ENCODE peak calls at places on chromosomes 5 and 9, in ten cellular contexts. One of them, this sample, is unnamed. For H3K9me3, the result is how much of the 10 kb centered on the place peaks cover.

GRCh38 chr9:121399883-121400607 is 30.0 kb upstream of the STOM start:
- DNase-seq in Peyer's patch: no peak
- DNase-seq in spleen: no peak
- DNase-seq in IMR-90: peak
- DNase-seq in uterus: no peak
- DNase-seq in transverse colon: no peak
- DNase-seq in stomach: no peak
- DNase-seq in tibial nerve: peak
- DNase-seq in sigmoid colon: no peak
- DNase-seq in A549: peak
- DNase-seq in this sample: no peak

GRCh38 chr5:141716009-141716408 is 34.0 kb upstream of the ARAP3 start:
- DNase-seq in spleen: no peak
- DNase-seq in stomach: no peak
- DNase-seq in sigmoid colon: no peak
- DNase-seq in IMR-90: no peak
- DNase-seq in uterus: no peak
- DNase-seq in transverse colon: no peak
- DNase-seq in A549: no peak
- DNase-seq in Peyer's patch: no peak
- DNase-seq in tibial nerve: no peak
- DNase-seq in this sample: no peak

GRCh38 chr9:117184173-117184572 is 230.7 kb downstream of the ASTN2 start:
- DNase-seq in transverse colon: no peak
- DNase-seq in Peyer's patch: no peak
- DNase-seq in A549: no peak
- DNase-seq in IMR-90: no peak
- DNase-seq in uterus: no peak
- DNase-seq in spleen: no peak
- DNase-seq in stomach: no peak
- DNase-seq in tibial nerve: no peak
- DNase-seq in sigmoid colon: no peak
- DNase-seq in this sample: no peak

GRCh38 chr9:99249619-99250018 is 27.5 kb downstream of the SEC61B start:
- DNase-seq in A549: no peak
- DNase-seq in uterus: no peak
- DNase-seq in sigmoid colon: no peak
- DNase-seq in stomach: no peak
- DNase-seq in IMR-90: no peak
- DNase-seq in spleen: no peak
- DNase-seq in Peyer's patch: no peak
- DNase-seq in transverse colon: no peak
- DNase-seq in tibial nerve: no peak
- DNase-seq in this sample: no peak

GRCh38 chr9:89677696-89678393 is 73.0 kb downstream of the GADD45G start:
- DNase-seq in transverse colon: no peak
- DNase-seq in IMR-90: no peak
- DNase-seq in uterus: no peak
- DNase-seq in A549: no peak
- DNase-seq in stomach: peak
- DNase-seq in sigmoid colon: no peak
- DNase-seq in Peyer's patch: no peak
- DNase-seq in spleen: no peak
- DNase-seq in tibial nerve: no peak
- DNase-seq in this sample: no peak

GRCh38 chr5:75348241-75348640 is 11.2 kb downstream of the HMGCR start:
- DNase-seq in sigmoid colon: no peak
- DNase-seq in spleen: no peak
- DNase-seq in A549: no peak
- DNase-seq in Peyer's patch: no peak
- DNase-seq in uterus: no peak
- DNase-seq in IMR-90: peak
- DNase-seq in transverse colon: no peak
- DNase-seq in stomach: no peak
- DNase-seq in tibial nerve: no peak
- DNase-seq in this sample: no peak

GRCh38 chr9:126533911-126534300 is 79.8 kb upstream of the LMX1B start:
- DNase-seq in spleen: peak
- DNase-seq in Peyer's patch: no peak
- DNase-seq in IMR-90: no peak
- DNase-seq in transverse colon: no peak
- DNase-seq in sigmoid colon: no peak
- DNase-seq in uterus: no peak
- DNase-seq in tibial nerve: no peak
- DNase-seq in stomach: no peak
- DNase-seq in A549: no peak
- DNase-seq in this sample: no peak

GRCh38 chr9:84170521-84171141 is 169.9 kb downstream of the SLC28A3 start:
- DNase-seq in A549: peak
- DNase-seq in sigmoid colon: peak
- DNase-seq in stomach: peak
- DNase-seq in spleen: peak
- DNase-seq in tibial nerve: peak
- DNase-seq in IMR-90: peak
- DNase-seq in Peyer's patch: peak
- DNase-seq in transverse colon: peak
- DNase-seq in uterus: peak
- DNase-seq in this sample: peak

GRCh38 chr5:45696206-45696836 is at the start of gene HCN1:
- DNase-seq in tibial nerve: peak
- DNase-seq in IMR-90: peak
- DNase-seq in transverse colon: peak
- DNase-seq in spleen: peak
- DNase-seq in sigmoid colon: peak
- DNase-seq in A549: peak
- DNase-seq in stomach: peak
- DNase-seq in uterus: peak
- DNase-seq in Peyer's patch: no peak
- DNase-seq in this sample: no peak

GRCh38 chr9:89802809-89803355 is 198.1 kb downstream of the GADD45G start:
- DNase-seq in tibial nerve: peak
- DNase-seq in uterus: peak
- DNase-seq in IMR-90: no peak
- DNase-seq in A549: no peak
- DNase-seq in sigmoid colon: peak
- DNase-seq in Peyer's patch: no peak
- DNase-seq in stomach: no peak
- DNase-seq in transverse colon: no peak
- DNase-seq in spleen: no peak
- DNase-seq in this sample: peak

GRCh38 chr5:172617817-172618216 is 23.2 kb upstream of the NEURL1B start:
- DNase-seq in sigmoid colon: peak
- DNase-seq in A549: no peak
- DNase-seq in uterus: peak
- DNase-seq in tibial nerve: no peak
- DNase-seq in spleen: peak
- DNase-seq in stomach: no peak
- DNase-seq in IMR-90: no peak
- DNase-seq in transverse colon: no peak
- DNase-seq in Peyer's patch: no peak
- DNase-seq in this sample: peak

GRCh38 chr5:9183306-9183705 is 362.6 kb downstream of the SEMA5A start:
- DNase-seq in spleen: no peak
- DNase-seq in tibial nerve: peak
- DNase-seq in transverse colon: no peak
- DNase-seq in Peyer's patch: no peak
- DNase-seq in uterus: no peak
- DNase-seq in A549: no peak
- DNase-seq in stomach: no peak
- DNase-seq in IMR-90: no peak
- DNase-seq in sigmoid colon: no peak
- DNase-seq in this sample: no peak

DNA sequence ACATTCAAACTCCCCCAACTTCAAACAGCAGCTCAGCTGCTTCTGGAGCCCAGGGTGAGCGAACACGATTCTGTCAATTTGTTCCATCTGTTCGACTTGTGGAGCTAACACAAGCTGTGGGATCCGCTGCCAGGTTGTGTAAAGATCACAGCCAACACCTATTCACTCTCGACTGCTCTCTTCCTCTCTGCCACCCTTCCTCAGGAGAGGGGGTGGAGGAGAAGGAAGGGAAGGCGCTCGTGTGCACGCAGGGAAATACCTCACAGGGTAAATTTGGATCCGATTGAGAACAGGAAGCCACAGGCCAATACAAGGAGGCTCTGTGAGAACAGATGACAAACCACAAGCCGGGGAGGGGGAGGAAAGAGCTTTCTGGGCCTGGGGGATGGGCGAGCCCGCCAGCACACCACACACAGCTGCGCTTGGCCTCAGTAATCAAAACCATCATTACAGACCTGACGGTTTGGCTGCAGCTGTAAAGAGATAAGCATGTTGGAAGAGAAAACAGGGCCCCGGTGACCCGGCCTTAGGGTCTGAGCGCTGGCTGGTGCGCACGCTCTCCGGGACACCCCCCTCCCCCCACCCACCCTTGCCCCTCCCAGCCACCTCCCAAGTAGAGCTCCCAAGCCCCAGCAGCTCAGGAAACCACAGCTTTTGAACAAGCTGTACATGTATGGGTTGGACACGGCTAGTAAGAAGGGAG is 54.2 kb downstream of the PTCH1 start:
- DNase-seq in transverse colon: peak
- DNase-seq in stomach: peak
- DNase-seq in sigmoid colon: peak
- DNase-seq in A549: no peak
- DNase-seq in spleen: peak
- DNase-seq in uterus: peak
- DNase-seq in IMR-90: peak
- DNase-seq in Peyer's patch: peak
- DNase-seq in tibial nerve: peak
- DNase-seq in this sample: no peak
- TF ChIP-seq POLR2A in transverse colon: no peak
- TF ChIP-seq POLR2A in stomach: no peak
- TF ChIP-seq POLR2A in sigmoid colon: no peak
- TF ChIP-seq POLR2A in A549: no peak
- TF ChIP-seq POLR2A in spleen: no peak
- TF ChIP-seq POLR2A in uterus: no peak
- TF ChIP-seq POLR2A in IMR-90: no peak
- TF ChIP-seq POLR2A in Peyer's patch: no peak
- TF ChIP-seq POLR2A in tibial nerve: no peak
- TF ChIP-seq POLR2A in this sample: no peak

DNA sequence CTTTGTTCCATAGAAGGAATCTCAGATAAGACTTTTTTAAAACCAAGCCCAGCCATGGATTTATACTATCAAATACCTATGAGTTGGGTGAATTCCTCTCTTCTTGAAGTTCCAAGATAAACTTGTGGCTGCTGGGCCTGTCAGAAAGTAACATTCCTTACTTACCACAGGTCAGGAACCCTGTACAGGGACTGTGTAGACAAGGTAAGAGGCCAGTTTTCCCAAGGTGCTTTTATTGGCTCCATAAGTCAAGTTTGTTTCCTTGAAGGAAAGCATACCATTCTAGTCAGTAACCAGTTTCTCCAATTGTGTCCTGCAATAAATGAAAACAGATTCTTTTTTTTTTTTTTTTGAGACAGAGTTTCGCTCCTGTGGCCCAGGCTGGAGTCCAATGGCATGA is 8.8 kb upstream of the CLTB start:
- DNase-seq in spleen: no peak
- DNase-seq in sigmoid colon: no peak
- DNase-seq in tibial nerve: no peak
- DNase-seq in IMR-90: peak
- DNase-seq in Peyer's patch: no peak
- DNase-seq in stomach: no peak
- DNase-seq in uterus: no peak
- DNase-seq in transverse colon: no peak
- DNase-seq in A549: no peak
- DNase-seq in this sample: no peak
- H3K9me3 ChIP-seq in spleen: under half
- H3K9me3 ChIP-seq in sigmoid colon: under half
- H3K9me3 ChIP-seq in tibial nerve: under half
- H3K9me3 ChIP-seq in IMR-90: under half
- H3K9me3 ChIP-seq in Peyer's patch: under half
- H3K9me3 ChIP-seq in stomach: under half
- H3K9me3 ChIP-seq in uterus: under half
- H3K9me3 ChIP-seq in transverse colon: under half
- H3K9me3 ChIP-seq in A549: under half
- H3K9me3 ChIP-seq in this sample: under half

DNA sequence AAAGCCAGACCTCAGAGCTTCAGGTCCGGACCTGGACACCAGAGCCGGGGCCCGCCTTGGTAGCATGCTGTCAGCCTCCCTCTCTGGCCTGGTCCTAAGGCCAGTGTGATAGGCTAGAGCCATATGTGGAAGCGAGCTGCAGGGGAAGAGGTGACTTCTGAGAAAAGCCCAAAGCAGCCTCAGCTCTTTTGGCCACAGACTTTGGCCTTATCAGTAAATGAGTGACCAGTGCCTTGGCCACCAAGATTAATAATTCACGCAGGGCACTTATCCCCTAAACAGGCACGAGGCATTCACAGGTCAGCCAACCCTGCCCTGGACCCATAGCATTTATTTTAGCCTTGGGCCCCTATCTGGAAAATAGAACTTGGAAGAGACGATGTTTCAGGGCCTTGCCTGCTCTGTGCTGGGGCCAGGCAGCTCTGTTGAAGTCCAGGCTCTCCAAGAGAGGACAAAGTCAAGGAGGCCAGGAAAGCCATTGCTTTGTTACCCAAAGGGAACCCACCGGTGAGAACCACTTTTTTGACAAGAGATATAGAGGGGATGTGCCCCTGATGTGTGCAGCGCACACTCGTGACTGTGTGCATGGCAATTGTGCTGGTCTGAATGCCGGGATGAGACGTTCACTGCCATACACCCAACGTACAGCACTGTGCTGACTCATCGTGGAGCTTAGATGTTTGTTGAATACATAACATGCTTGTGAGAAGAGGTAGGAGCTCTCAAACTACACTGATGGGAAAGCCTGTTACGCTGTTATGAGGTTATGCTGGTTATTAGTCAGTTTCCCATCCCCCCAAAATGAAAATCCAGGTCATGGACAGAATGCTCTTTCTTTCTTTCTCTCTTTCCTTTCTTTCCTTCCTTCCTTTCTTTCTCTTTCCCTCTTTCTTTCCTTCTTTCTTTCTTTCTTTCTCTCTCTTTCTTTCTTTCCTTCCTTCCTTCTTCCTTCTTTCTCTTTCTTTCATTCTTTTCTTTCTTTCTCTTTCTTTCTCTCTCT is 5.0 kb upstream of the SLC34A1 start:
- DNase-seq in uterus: no peak
- DNase-seq in IMR-90: peak
- DNase-seq in Peyer's patch: no peak
- DNase-seq in stomach: no peak
- DNase-seq in A549: peak
- DNase-seq in spleen: no peak
- DNase-seq in sigmoid colon: no peak
- DNase-seq in transverse colon: no peak
- DNase-seq in tibial nerve: no peak
- DNase-seq in this sample: no peak
- TF ChIP-seq POLR2A in uterus: no peak
- TF ChIP-seq POLR2A in IMR-90: no peak
- TF ChIP-seq POLR2A in Peyer's patch: no peak
- TF ChIP-seq POLR2A in stomach: no peak
- TF ChIP-seq POLR2A in A549: no peak
- TF ChIP-seq POLR2A in spleen: no peak
- TF ChIP-seq POLR2A in sigmoid colon: no peak
- TF ChIP-seq POLR2A in transverse colon: no peak
- TF ChIP-seq POLR2A in tibial nerve: no peak
- TF ChIP-seq POLR2A in this sample: no peak

DNA sequence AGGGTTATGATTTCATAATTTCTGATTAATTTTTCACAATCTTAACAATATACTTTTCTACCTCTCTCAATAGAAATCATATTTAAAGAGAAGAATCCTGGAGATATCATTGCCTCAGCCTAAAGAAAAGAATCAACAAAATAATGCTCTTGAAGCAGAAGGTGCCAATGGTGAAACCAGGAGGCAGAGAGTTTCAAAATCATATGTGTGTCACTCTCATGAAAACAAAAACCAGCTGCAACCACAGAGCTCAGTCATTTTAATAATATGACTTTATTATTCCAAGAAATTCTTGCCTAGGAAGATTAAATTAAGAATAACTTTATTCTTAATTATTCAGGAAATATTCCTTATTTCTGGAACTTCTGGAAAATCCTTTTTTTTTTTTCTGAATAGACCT is 266.8 kb upstream of the ACTBL2 start:
- DNase-seq in Peyer's patch: no peak
- DNase-seq in transverse colon: no peak
- DNase-seq in stomach: no peak
- DNase-seq in tibial nerve: no peak
- DNase-seq in sigmoid colon: no peak
- DNase-seq in spleen: no peak
- DNase-seq in A549: no peak
- DNase-seq in IMR-90: peak
- DNase-seq in uterus: no peak
- DNase-seq in this sample: no peak
- H3K9me3 ChIP-seq in Peyer's patch: under half
- H3K9me3 ChIP-seq in transverse colon: under half
- H3K9me3 ChIP-seq in stomach: under half
- H3K9me3 ChIP-seq in tibial nerve: under half
- H3K9me3 ChIP-seq in sigmoid colon: under half
- H3K9me3 ChIP-seq in spleen: under half
- H3K9me3 ChIP-seq in A549: under half
- H3K9me3 ChIP-seq in IMR-90: under half
- H3K9me3 ChIP-seq in uterus: under half
- H3K9me3 ChIP-seq in this sample: under half